ENCODE peak calls at places on chromosomes 4 and X, in nine cellular contexts. W is globus pallidus; H is effector CD4-positive, alpha-beta T cell; E is AG09319; N is stimulated activated CD8-positive, alpha-beta memory T cell treated with anti-CD3 and anti-CD28 coated beads, Interleukin-12 subunit alpha, Interleukin-12 subunit beta, amount 100 ng/mL, for 1 hour; F is NCI-H2081; B is MM.1S; D is mucosa of descending colon; Y is activated CD8-positive, alpha-beta memory T cell treated with anti-CD3 and anti-CD28 coated beads for 1 hour. G is an unnamed sample.
A peak's percentile ranks its signal among the peaks of the same experiment; 100 is the strongest.

GRCh38 chr4:1370321-1371124 is 23.5 kb downstream of the UVSSA start:
- DNase-seq in F (no peak), B (no peak), Y (no peak), E (no peak), D (no peak), N (no peak), W (no peak), H (no peak), G (no peak)

GRCh38 chr4:106291678-106292077 is 24.3 kb downstream of the TBCK start:
- DNase-seq in N (no peak), F (no peak), Y (no peak), D (no peak), B (no peak), E (no peak), H (no peak), W (no peak), G (no peak)

GRCh38 chr4:117898496-117898895 is 135.8 kb upstream of the NDST3 start:
- DNase-seq in E (no peak), B (no peak), Y (no peak), F (no peak), W (no peak), H (no peak), D (no peak), N (no peak), G (peak; percentile 76)

GRCh38 chrX:13597928-13598327 is 28.5 kb downstream of the EGFL6 start:
- DNase-seq in D (no peak), Y (no peak), W (no peak), N (no peak), F (no peak), H (no peak), B (no peak), E (peak; percentile 57), G (peak; percentile 33)

GRCh38 chr4:173489514-173489913 is 40.5 kb downstream of the HAND2 start:
- DNase-seq in Y (no peak), N (no peak), W (no peak), F (no peak), E (peak; percentile 74), B (no peak), D (no peak), H (no peak), G (peak; percentile 14)

GRCh38 chr4:68256284-68256683 is 10.8 kb upstream of the TMPRSS11B start:
- DNase-seq in F (no peak), E (no peak), B (no peak), D (no peak), W (no peak), H (no peak), N (no peak), Y (no peak), G (no peak)

GRCh38 chr4:99180367-99181169 is 36.5 kb upstream of the ADH4 start:
- DNase-seq in W (no peak), B (no peak), H (no peak), E (peak; percentile 30), D (no peak), F (no peak), N (no peak), Y (no peak), G (peak; percentile 94)

GRCh38 chr4:148704291-148704690 is 262.1 kb upstream of the NR3C2 start:
- DNase-seq in N (no peak), E (no peak), W (no peak), D (no peak), H (no peak), F (no peak), Y (no peak), B (no peak), G (no peak)

GRCh38 chr4:77817304-77818076 is 1.7 kb downstream of the CNOT6L start:
- DNase-seq in D (peak; percentile 58), H (no peak), Y (no peak), E (no peak), W (no peak), B (peak; percentile 78), F (peak; percentile 22), N (no peak), G (peak; percentile 16)

GRCh38 chr4:742742-743311 is 37.2 kb downstream of the PCGF3 start:
- DNase-seq in E (no peak), N (peak; percentile 62), F (peak; percentile 59), H (peak; percentile 69), B (peak; percentile 36), D (peak; percentile 86), W (no peak), Y (peak; percentile 50), G (peak; percentile 71)

GRCh38 chr4:154807042-154807630 is 26.1 kb downstream of the RBM46 start:
- DNase-seq in Y (no peak), H (no peak), E (peak; percentile 19), N (no peak), W (no peak), D (no peak), B (peak; percentile 65), F (peak; percentile 46), G (peak; percentile 48)

GRCh38 chr4:179836179-179837075 is 2394.2 kb upstream of the AGA start:
- DNase-seq in E (no peak), D (no peak), F (no peak), B (no peak), Y (no peak), H (no peak), N (no peak), W (no peak), G (no peak)